ENCODE peak calls at places on chromosomes 7 and 10, in seven cellular contexts. G, J, I, M, A, Z and U are unnamed samples.

GRCh38 chr10:106746888-106747287 is 417.6 kb downstream of the SORCS1 start:
- DNase-seq in G (no peak), J (no peak), I (no peak), M (no peak), A (no peak), Z (no peak), U (no peak)

GRCh38 chr7:46207931-46208634 is 287.0 kb upstream of the IGFBP3 start:
- DNase-seq in G (no peak), J (no peak), I (no peak), M (no peak), A (no peak), Z (no peak), U (no peak)

GRCh38 chr7:97731736-97732370 is at the start of gene TAC1:
- DNase-seq in G (no peak), J (no peak), I (no peak), M (no peak), A (peak; percentile 9), Z (no peak), U (no peak)

GRCh38 chr7:69095649-69096048 is 502.6 kb upstream of the AUTS2 start:
- DNase-seq in G (no peak), J (no peak), I (no peak), M (no peak), A (no peak), Z (no peak), U (no peak)

GRCh38 chr7:157722137-157723060 is 385.6 kb downstream of the DNAJB6 start:
- DNase-seq in G (no peak), J (no peak), I (no peak), M (no peak), A (no peak), Z (no peak), U (no peak)

GRCh38 chr10:60025279-60025678 is 118.9 kb upstream of the CCDC6 start:
- DNase-seq in G (no peak), J (no peak), I (no peak), M (no peak), A (no peak), Z (no peak), U (no peak)

GRCh38 chr7:1829111-1829510 is 159.0 kb downstream of the ELFN1 start:
- DNase-seq in G (no peak), J (no peak), I (no peak), M (no peak), A (no peak), Z (no peak), U (peak; percentile 39)

GRCh38 chr7:39272111-39272510 is 294.1 kb upstream of the YAE1 start:
- DNase-seq in G (no peak), J (no peak), I (no peak), M (no peak), A (no peak), Z (no peak), U (no peak)

GRCh38 chr7:124652237-124652636 is 113.4 kb downstream of the GPR37 start:
- DNase-seq in G (no peak), J (no peak), I (peak; percentile 13), M (no peak), A (peak; percentile 3), Z (no peak), U (no peak)

GRCh38 chr7:45574521-45575500 is 643 bp downstream of the ADCY1 start:
- DNase-seq in G (no peak), J (peak; percentile 63), I (no peak), M (no peak), A (peak; percentile 37), Z (no peak), U (no peak)

GRCh38 chr7:130998993-130999602 is 265.1 kb upstream of the KLF14 start:
- DNase-seq in G (no peak), J (no peak), I (no peak), M (no peak), A (no peak), Z (no peak), U (no peak)

GRCh38 chr10:46559231-46559671 is 2.8 kb upstream of the GPRIN2 start:
- DNase-seq in G (no peak), J (no peak), I (no peak), M (no peak), A (no peak), Z (no peak), U (peak; percentile 86)

GRCh38 chr7:140222797-140223196 is 46.0 kb upstream of the KDM7A start:
- DNase-seq in G (no peak), J (no peak), I (no peak), M (no peak), A (no peak), Z (no peak), U (no peak)

GRCh38 chr7:158143196-158144120 is 444.2 kb downstream of the PTPRN2 start:
- DNase-seq in G (no peak), J (no peak), I (no peak), M (no peak), A (no peak), Z (no peak), U (peak; percentile 49)

GRCh38 chr7:74503061-74503460 is 49.4 kb downstream of the GTF2IRD1 start:
- DNase-seq in G (no peak), J (no peak), I (no peak), M (no peak), A (no peak), Z (no peak), U (no peak)

GRCh38 chr7:29408841-29409243 is 154.8 kb upstream of the PRR15 start:
- DNase-seq in G (no peak), J (peak; percentile 69), I (peak; percentile 16), M (peak; percentile 41), A (peak; percentile 71), Z (peak; percentile 59), U (peak; percentile 79)

GRCh38 chr7:100153713-100154519 is 4.6 kb downstream of the TRAPPC14 start:
- DNase-seq in G (no peak), J (no peak), I (no peak), M (no peak), A (no peak), Z (no peak), U (no peak)